ENCODE peak calls at places on chromosomes 11 and 22, in six cellular contexts. One of them, this sample, is unnamed.

GRCh38 chr22:38989461-38989860 is 7.3 kb downstream of the APOBEC3B start:
- DNase-seq in AG09319: no peak
- DNase-seq in astrocyte of the spinal cord: no peak
- DNase-seq in cardiac muscle cell: no peak
- DNase-seq in GM06990: no peak
- DNase-seq in A549: no peak
- DNase-seq in this sample: no peak

GRCh38 chr11:2772544-2773031 is 72.8 kb upstream of the KCNQ1OT1 start:
- DNase-seq in astrocyte of the spinal cord: peak; percentile 65
- DNase-seq in cardiac muscle cell: no peak
- DNase-seq in GM06990: no peak
- DNase-seq in A549: no peak
- DNase-seq in AG09319: no peak
- DNase-seq in this sample: peak; percentile 10

GRCh38 chr22:25497269-25497668 is 67.2 kb upstream of the GRK3 start:
- DNase-seq in AG09319: no peak
- DNase-seq in cardiac muscle cell: peak; percentile 21
- DNase-seq in GM06990: no peak
- DNase-seq in A549: no peak
- DNase-seq in astrocyte of the spinal cord: peak; percentile 29
- DNase-seq in this sample: no peak

GRCh38 chr11:70176940-70177689 is 26.0 kb upstream of the FADD start:
- DNase-seq in AG09319: no peak
- DNase-seq in GM06990: peak; percentile 44
- DNase-seq in cardiac muscle cell: peak; percentile 27
- DNase-seq in A549: peak; percentile 53
- DNase-seq in astrocyte of the spinal cord: no peak
- DNase-seq in this sample: peak; percentile 76

GRCh38 chr11:128658499-128658898 is 35.4 kb upstream of the FLI1 start:
- DNase-seq in cardiac muscle cell: no peak
- DNase-seq in AG09319: no peak
- DNase-seq in A549: no peak
- DNase-seq in astrocyte of the spinal cord: no peak
- DNase-seq in GM06990: no peak
- DNase-seq in this sample: no peak

GRCh38 chr11:92272651-92273050 is 48.0 kb downstream of the FAT3 start:
- DNase-seq in cardiac muscle cell: no peak
- DNase-seq in AG09319: no peak
- DNase-seq in GM06990: no peak
- DNase-seq in A549: no peak
- DNase-seq in astrocyte of the spinal cord: no peak
- DNase-seq in this sample: no peak

GRCh38 chr11:43697679-43698078 is 17.1 kb downstream of the HSD17B12 start:
- DNase-seq in A549: no peak
- DNase-seq in cardiac muscle cell: no peak
- DNase-seq in GM06990: no peak
- DNase-seq in AG09319: no peak
- DNase-seq in astrocyte of the spinal cord: peak; percentile 20
- DNase-seq in this sample: no peak

GRCh38 chr22:17140826-17141771 is 18.0 kb downstream of the HDHD5 start:
- DNase-seq in GM06990: no peak
- DNase-seq in AG09319: no peak
- DNase-seq in cardiac muscle cell: no peak
- DNase-seq in astrocyte of the spinal cord: no peak
- DNase-seq in A549: no peak
- DNase-seq in this sample: no peak

GRCh38 chr11:12201016-12201985 is 90.9 kb downstream of the MICAL2 start:
- DNase-seq in AG09319: peak; percentile 39
- DNase-seq in cardiac muscle cell: peak; percentile 72
- DNase-seq in A549: peak; percentile 19
- DNase-seq in astrocyte of the spinal cord: peak; percentile 94
- DNase-seq in GM06990: no peak
- DNase-seq in this sample: no peak

GRCh38 chr11:12179019-12179418 is 68.6 kb downstream of the MICAL2 start:
- DNase-seq in A549: no peak
- DNase-seq in astrocyte of the spinal cord: no peak
- DNase-seq in AG09319: no peak
- DNase-seq in GM06990: no peak
- DNase-seq in cardiac muscle cell: peak; percentile 33
- DNase-seq in this sample: no peak

GRCh38 chr22:38506118-38506962 is at the start of gene DDX17:
- DNase-seq in GM06990: peak; percentile 90
- DNase-seq in astrocyte of the spinal cord: peak; percentile 97
- DNase-seq in AG09319: peak; percentile 89
- DNase-seq in A549: peak; percentile 91
- DNase-seq in cardiac muscle cell: peak; percentile 98
- DNase-seq in this sample: peak; percentile 89

GRCh38 chr11:113242767-113243397 is 71.5 kb upstream of the TTC12 start:
- DNase-seq in GM06990: no peak
- DNase-seq in cardiac muscle cell: no peak
- DNase-seq in AG09319: peak; percentile 43
- DNase-seq in A549: no peak
- DNase-seq in astrocyte of the spinal cord: peak; percentile 68
- DNase-seq in this sample: no peak

GRCh38 chr11:122822241-122822640 is 16.1 kb upstream of the CRTAM start:
- DNase-seq in astrocyte of the spinal cord: no peak
- DNase-seq in cardiac muscle cell: no peak
- DNase-seq in A549: no peak
- DNase-seq in AG09319: no peak
- DNase-seq in GM06990: no peak
- DNase-seq in this sample: no peak

DNA sequence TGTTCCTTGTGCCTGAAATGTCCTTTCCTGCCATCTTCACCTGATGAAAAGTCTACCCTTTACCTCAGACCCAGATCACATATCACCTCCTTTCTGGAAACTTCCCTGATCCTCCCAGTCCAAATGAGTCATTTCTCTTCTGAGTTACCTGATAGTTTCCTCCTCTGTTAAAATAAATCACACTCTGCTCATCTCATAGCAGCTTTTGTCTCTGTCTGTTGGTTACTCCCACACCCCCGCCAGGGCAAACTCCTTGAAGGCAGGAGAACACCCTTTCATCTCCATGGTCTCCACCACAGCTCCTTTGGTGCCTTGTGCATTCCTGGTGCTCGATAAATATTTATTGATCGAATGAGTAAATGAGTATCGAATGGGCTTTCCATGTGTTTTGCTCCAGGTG is 178.0 kb downstream of the GRIK4 start:
- DNase-seq in AG09319: no peak
- DNase-seq in GM06990: no peak
- DNase-seq in astrocyte of the spinal cord: no peak
- DNase-seq in A549: no peak
- DNase-seq in cardiac muscle cell: no peak
- DNase-seq in this sample: no peak
- TF ChIP-seq CTCF in AG09319: no peak
- TF ChIP-seq CTCF in GM06990: no peak
- TF ChIP-seq CTCF in astrocyte of the spinal cord: no peak
- TF ChIP-seq CTCF in A549: no peak
- TF ChIP-seq CTCF in cardiac muscle cell: no peak
- TF ChIP-seq CTCF in this sample: no peak

GRCh38 chr11:120329556-120329955 is 4.5 kb downstream of the TLCD5 start:
- DNase-seq in AG09319: no peak
- DNase-seq in astrocyte of the spinal cord: no peak
- DNase-seq in A549: no peak
- DNase-seq in GM06990: no peak
- DNase-seq in cardiac muscle cell: no peak
- DNase-seq in this sample: no peak

GRCh38 chr11:120326845-120327281 is 1.8 kb downstream of the TLCD5 start:
- DNase-seq in GM06990: peak; percentile 26
- DNase-seq in A549: peak; percentile 35
- DNase-seq in astrocyte of the spinal cord: no peak
- DNase-seq in cardiac muscle cell: no peak
- DNase-seq in AG09319: no peak
- DNase-seq in this sample: no peak

GRCh38 chr11:120327311-120327710 is 2.2 kb downstream of the TLCD5 start:
- DNase-seq in GM06990: no peak
- DNase-seq in AG09319: no peak
- DNase-seq in A549: no peak
- DNase-seq in astrocyte of the spinal cord: no peak
- DNase-seq in cardiac muscle cell: no peak
- DNase-seq in this sample: no peak

GRCh38 chr11:120324932-120325810 is at the start of gene TLCD5:
- DNase-seq in astrocyte of the spinal cord: peak; percentile 71
- DNase-seq in AG09319: no peak
- DNase-seq in GM06990: peak; percentile 81
- DNase-seq in cardiac muscle cell: peak; percentile 89
- DNase-seq in A549: peak; percentile 78
- DNase-seq in this sample: peak; percentile 90

DNA sequence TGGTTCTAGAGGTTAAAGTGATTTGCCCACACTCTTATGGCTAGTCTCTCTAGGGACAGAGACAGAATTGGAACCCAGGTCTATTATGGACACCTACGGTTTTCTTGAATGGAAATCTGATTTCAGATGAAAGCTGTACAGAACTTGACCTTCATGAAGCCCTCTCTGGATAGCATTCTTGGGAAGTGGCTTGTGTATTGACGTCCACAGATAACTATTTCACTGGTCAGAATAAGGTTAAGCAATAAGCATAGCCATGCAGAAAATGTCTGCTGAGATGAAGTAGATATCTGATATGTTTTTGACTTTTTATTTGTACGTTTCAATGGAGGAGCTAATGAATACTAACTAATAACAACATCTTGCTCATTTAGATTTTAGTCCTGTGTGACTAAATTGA is 1.1 kb downstream of the TLCD5 start:
- DNase-seq in AG09319: no peak
- DNase-seq in A549: peak; percentile 28
- DNase-seq in GM06990: no peak
- DNase-seq in astrocyte of the spinal cord: peak; percentile 47
- DNase-seq in cardiac muscle cell: no peak
- DNase-seq in this sample: no peak
- TF ChIP-seq CTCF in AG09319: no peak
- TF ChIP-seq CTCF in A549: no peak
- TF ChIP-seq CTCF in GM06990: no peak
- TF ChIP-seq CTCF in astrocyte of the spinal cord: no peak
- TF ChIP-seq CTCF in cardiac muscle cell: no peak
- TF ChIP-seq CTCF in this sample: no peak

DNA sequence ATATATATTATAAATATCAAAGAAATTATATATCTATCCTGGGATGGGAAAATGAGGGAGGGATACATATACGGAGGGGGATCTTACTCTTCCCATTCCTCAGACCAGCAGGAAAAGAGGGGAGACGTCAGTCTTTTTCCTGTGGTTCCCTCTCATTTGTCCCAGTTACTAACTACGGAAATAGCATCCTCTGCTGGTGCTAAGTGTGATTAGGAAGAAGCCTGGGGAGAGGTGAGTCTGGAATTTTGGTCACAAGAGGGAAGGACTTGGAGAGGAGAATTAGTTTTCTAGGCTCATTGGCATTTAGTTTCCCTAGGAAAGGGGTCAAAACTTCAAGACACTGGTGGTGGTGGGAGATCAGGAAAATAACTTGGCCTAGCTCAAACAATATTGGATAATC is 11.6 kb downstream of the MED19 start:
- DNase-seq in AG09319: no peak
- DNase-seq in cardiac muscle cell: no peak
- DNase-seq in astrocyte of the spinal cord: no peak
- DNase-seq in GM06990: no peak
- DNase-seq in A549: no peak
- DNase-seq in this sample: no peak
- TF ChIP-seq CTCF in AG09319: no peak
- TF ChIP-seq CTCF in cardiac muscle cell: no peak
- TF ChIP-seq CTCF in astrocyte of the spinal cord: no peak
- TF ChIP-seq CTCF in GM06990: no peak
- TF ChIP-seq CTCF in A549: no peak
- TF ChIP-seq CTCF in this sample: no peak

DNA sequence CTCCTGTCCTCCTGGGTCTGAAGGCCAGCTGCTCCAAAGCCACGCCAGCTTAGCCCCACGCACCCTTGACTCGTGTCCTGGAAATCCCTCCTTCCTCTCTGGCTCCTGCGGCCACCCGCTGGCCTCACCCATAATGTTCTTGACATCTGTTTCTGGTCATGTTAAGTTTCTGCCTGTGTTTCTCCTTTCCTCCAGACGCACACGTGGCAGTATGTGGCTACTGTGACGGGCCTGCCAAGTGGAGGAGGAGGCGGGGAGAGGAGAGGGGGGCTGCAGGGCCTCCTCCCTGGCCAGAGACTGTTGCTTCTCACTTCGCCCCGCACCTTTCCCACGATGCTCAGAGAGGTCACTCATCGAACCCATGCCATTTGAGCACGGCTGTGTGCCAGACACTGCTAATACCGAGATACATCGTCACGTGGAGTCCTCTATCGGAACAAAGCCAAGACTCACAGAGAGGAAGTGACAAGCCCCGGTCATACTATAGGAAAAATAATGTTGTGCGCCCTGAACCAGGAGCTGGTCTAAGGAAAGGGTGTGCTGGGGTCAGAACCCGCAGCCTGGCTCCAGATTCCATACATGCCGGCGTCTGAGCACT is 11.5 kb downstream of the C1QTNF6 start:
- DNase-seq in GM06990: no peak
- DNase-seq in AG09319: no peak
- DNase-seq in cardiac muscle cell: no peak
- DNase-seq in A549: no peak
- DNase-seq in astrocyte of the spinal cord: peak; percentile 57
- DNase-seq in this sample: peak; percentile 12
- TF ChIP-seq CTCF in GM06990: no peak
- TF ChIP-seq CTCF in AG09319: no peak
- TF ChIP-seq CTCF in cardiac muscle cell: peak; percentile 5
- TF ChIP-seq CTCF in A549: no peak
- TF ChIP-seq CTCF in astrocyte of the spinal cord: no peak
- TF ChIP-seq CTCF in this sample: no peak

DNA sequence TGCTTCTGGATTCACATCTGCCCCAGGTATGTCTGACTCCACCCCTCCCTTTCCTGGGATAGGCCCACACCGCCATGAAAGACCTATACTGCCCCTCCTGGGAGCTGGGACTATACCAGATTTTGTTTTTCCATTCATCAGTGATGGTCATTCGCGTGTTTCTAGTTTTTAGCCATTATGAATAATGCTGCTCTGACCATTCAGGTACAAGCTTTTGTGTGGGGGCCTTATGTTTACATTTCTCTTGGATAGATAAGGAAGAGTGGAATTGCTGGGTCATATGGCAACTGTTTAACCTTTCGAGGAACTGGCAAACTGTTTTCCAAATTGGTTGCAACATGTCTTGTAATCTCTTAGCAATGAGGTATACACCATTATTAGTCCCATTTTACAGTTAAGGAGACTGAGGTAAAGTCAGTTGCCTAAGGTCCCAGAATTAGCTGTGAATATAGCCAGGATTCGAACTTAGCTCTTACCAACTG is 1.2 kb upstream of the TBC1D10A start:
- DNase-seq in AG09319: no peak
- DNase-seq in cardiac muscle cell: no peak
- DNase-seq in GM06990: no peak
- DNase-seq in astrocyte of the spinal cord: no peak
- DNase-seq in A549: peak; percentile 31
- DNase-seq in this sample: no peak
- TF ChIP-seq CTCF in AG09319: no peak
- TF ChIP-seq CTCF in cardiac muscle cell: no peak
- TF ChIP-seq CTCF in GM06990: peak; percentile 6
- TF ChIP-seq CTCF in astrocyte of the spinal cord: no peak
- TF ChIP-seq CTCF in A549: no peak
- TF ChIP-seq CTCF in this sample: no peak

DNA sequence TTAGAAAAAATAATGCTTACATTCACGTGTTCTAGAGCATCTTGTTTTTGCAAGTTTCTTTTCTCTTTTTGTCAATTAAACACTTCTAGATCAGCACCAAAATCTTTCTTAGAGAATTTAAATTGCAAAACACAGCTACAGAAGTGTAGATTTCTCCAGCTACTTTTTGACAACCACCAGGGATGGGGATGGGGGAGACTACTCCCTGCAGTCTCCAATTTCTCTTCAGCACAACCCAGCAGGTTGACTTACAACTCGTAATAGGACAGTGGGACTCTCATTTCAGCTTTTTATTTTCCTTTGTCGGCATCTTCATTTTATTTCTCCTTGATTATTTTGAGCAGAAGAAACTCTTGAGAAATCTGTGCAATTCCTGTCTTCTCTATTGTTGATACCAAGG is 441.2 kb downstream of the LRRC4C start:
- DNase-seq in cardiac muscle cell: no peak
- DNase-seq in A549: no peak
- DNase-seq in astrocyte of the spinal cord: no peak
- DNase-seq in GM06990: no peak
- DNase-seq in AG09319: no peak
- DNase-seq in this sample: no peak
- TF ChIP-seq CTCF in cardiac muscle cell: no peak
- TF ChIP-seq CTCF in A549: no peak
- TF ChIP-seq CTCF in astrocyte of the spinal cord: no peak
- TF ChIP-seq CTCF in GM06990: no peak
- TF ChIP-seq CTCF in AG09319: no peak
- TF ChIP-seq CTCF in this sample: no peak

This sample was measured in glutamatergic neuron.